ENCODE peak calls at places on chromosome 15, in eight cellular contexts. One of them, this sample, is unnamed.

GRCh38 chr15:36901012-36901411 is 199.3 kb downstream of the MEIS2 start:
- DNase-seq in WERI-Rb-1: no peak
- DNase-seq in left ventricle myocardium inferior: no peak
- DNase-seq in heart left ventricle: no peak
- DNase-seq in ovary: no peak
- DNase-seq in cardiac muscle cell: no peak
- DNase-seq in right cardiac atrium: no peak
- DNase-seq in tibial nerve: no peak
- DNase-seq in this sample: no peak

GRCh38 chr15:100860829-100861510 is 18.7 kb upstream of the ALDH1A3 start:
- DNase-seq in ovary: no peak
- DNase-seq in cardiac muscle cell: no peak
- DNase-seq in right cardiac atrium: no peak
- DNase-seq in heart left ventricle: no peak
- DNase-seq in WERI-Rb-1: no peak
- DNase-seq in tibial nerve: no peak
- DNase-seq in left ventricle myocardium inferior: no peak
- DNase-seq in this sample: no peak

GRCh38 chr15:63041982-63042878 is at the start of gene TPM1:
- DNase-seq in heart left ventricle: peak
- DNase-seq in right cardiac atrium: peak
- DNase-seq in left ventricle myocardium inferior: peak
- DNase-seq in tibial nerve: peak
- DNase-seq in ovary: peak
- DNase-seq in cardiac muscle cell: peak
- DNase-seq in WERI-Rb-1: peak
- DNase-seq in this sample: no peak

GRCh38 chr15:63402498-63403253 is 21.0 kb upstream of the CA12 start:
- DNase-seq in cardiac muscle cell: peak
- DNase-seq in tibial nerve: peak
- DNase-seq in WERI-Rb-1: no peak
- DNase-seq in ovary: no peak
- DNase-seq in right cardiac atrium: no peak
- DNase-seq in heart left ventricle: no peak
- DNase-seq in left ventricle myocardium inferior: no peak
- DNase-seq in this sample: peak

GRCh38 chr15:72284781-72285180 is 12.4 kb upstream of the PARP6 start:
- DNase-seq in WERI-Rb-1: no peak
- DNase-seq in ovary: no peak
- DNase-seq in right cardiac atrium: no peak
- DNase-seq in tibial nerve: no peak
- DNase-seq in cardiac muscle cell: no peak
- DNase-seq in left ventricle myocardium inferior: no peak
- DNase-seq in heart left ventricle: no peak
- DNase-seq in this sample: no peak

GRCh38 chr15:62896969-62897486 is 145.5 kb upstream of the TPM1 start:
- DNase-seq in left ventricle myocardium inferior: peak
- DNase-seq in right cardiac atrium: peak
- DNase-seq in heart left ventricle: peak
- DNase-seq in tibial nerve: peak
- DNase-seq in ovary: peak
- DNase-seq in cardiac muscle cell: peak
- DNase-seq in WERI-Rb-1: no peak
- DNase-seq in this sample: no peak

GRCh38 chr15:26974120-26974780 is 3.3 kb downstream of the GABRG3 start:
- DNase-seq in left ventricle myocardium inferior: no peak
- DNase-seq in ovary: no peak
- DNase-seq in tibial nerve: no peak
- DNase-seq in cardiac muscle cell: peak
- DNase-seq in heart left ventricle: no peak
- DNase-seq in right cardiac atrium: no peak
- DNase-seq in WERI-Rb-1: peak
- DNase-seq in this sample: peak

GRCh38 chr15:34691024-34691423 is 63.8 kb downstream of the GJD2 start:
- DNase-seq in ovary: no peak
- DNase-seq in tibial nerve: no peak
- DNase-seq in left ventricle myocardium inferior: no peak
- DNase-seq in cardiac muscle cell: no peak
- DNase-seq in right cardiac atrium: no peak
- DNase-seq in heart left ventricle: no peak
- DNase-seq in WERI-Rb-1: no peak
- DNase-seq in this sample: no peak

GRCh38 chr15:38207591-38207990 is 45.0 kb upstream of the SPRED1 start:
- DNase-seq in ovary: no peak
- DNase-seq in left ventricle myocardium inferior: no peak
- DNase-seq in heart left ventricle: no peak
- DNase-seq in WERI-Rb-1: no peak
- DNase-seq in cardiac muscle cell: no peak
- DNase-seq in tibial nerve: no peak
- DNase-seq in right cardiac atrium: no peak
- DNase-seq in this sample: no peak

GRCh38 chr15:26051771-26052685 is 188.9 kb upstream of the ATP10A start:
- DNase-seq in right cardiac atrium: peak
- DNase-seq in cardiac muscle cell: no peak
- DNase-seq in ovary: no peak
- DNase-seq in heart left ventricle: peak
- DNase-seq in tibial nerve: peak
- DNase-seq in WERI-Rb-1: peak
- DNase-seq in left ventricle myocardium inferior: no peak
- DNase-seq in this sample: no peak

GRCh38 chr15:71325461-71325860 is 210.2 kb downstream of the THSD4 start:
- DNase-seq in heart left ventricle: no peak
- DNase-seq in left ventricle myocardium inferior: no peak
- DNase-seq in ovary: no peak
- DNase-seq in WERI-Rb-1: no peak
- DNase-seq in cardiac muscle cell: no peak
- DNase-seq in right cardiac atrium: no peak
- DNase-seq in tibial nerve: no peak
- DNase-seq in this sample: no peak

GRCh38 chr15:70713547-70714414 is 49.6 kb downstream of the UACA start:
- DNase-seq in WERI-Rb-1: no peak
- DNase-seq in heart left ventricle: no peak
- DNase-seq in left ventricle myocardium inferior: no peak
- DNase-seq in cardiac muscle cell: no peak
- DNase-seq in right cardiac atrium: no peak
- DNase-seq in ovary: no peak
- DNase-seq in tibial nerve: no peak
- DNase-seq in this sample: no peak

GRCh38 chr15:69887018-69887417 is 210.7 kb downstream of the TLE3 start:
- DNase-seq in right cardiac atrium: no peak
- DNase-seq in WERI-Rb-1: no peak
- DNase-seq in cardiac muscle cell: no peak
- DNase-seq in tibial nerve: no peak
- DNase-seq in left ventricle myocardium inferior: no peak
- DNase-seq in ovary: no peak
- DNase-seq in heart left ventricle: no peak
- DNase-seq in this sample: no peak

GRCh38 chr15:77030042-77030927 is 35.4 kb downstream of the PSTPIP1 start:
- DNase-seq in right cardiac atrium: peak
- DNase-seq in cardiac muscle cell: no peak
- DNase-seq in heart left ventricle: peak
- DNase-seq in ovary: no peak
- DNase-seq in tibial nerve: no peak
- DNase-seq in left ventricle myocardium inferior: no peak
- DNase-seq in WERI-Rb-1: peak
- DNase-seq in this sample: no peak

GRCh38 chr15:75822685-75823278 is 20.5 kb upstream of the UBE2Q2 start:
- DNase-seq in ovary: no peak
- DNase-seq in WERI-Rb-1: no peak
- DNase-seq in right cardiac atrium: no peak
- DNase-seq in heart left ventricle: no peak
- DNase-seq in left ventricle myocardium inferior: no peak
- DNase-seq in tibial nerve: no peak
- DNase-seq in cardiac muscle cell: no peak
- DNase-seq in this sample: no peak

GRCh38 chr15:93253656-93254055 is 164.6 kb upstream of the RGMA start:
- DNase-seq in tibial nerve: no peak
- DNase-seq in left ventricle myocardium inferior: peak
- DNase-seq in WERI-Rb-1: no peak
- DNase-seq in ovary: no peak
- DNase-seq in heart left ventricle: peak
- DNase-seq in cardiac muscle cell: no peak
- DNase-seq in right cardiac atrium: no peak
- DNase-seq in this sample: no peak

GRCh38 chr15:67945131-67945530 is 105.3 kb upstream of the RNU6-1 start:
- DNase-seq in ovary: no peak
- DNase-seq in heart left ventricle: no peak
- DNase-seq in tibial nerve: no peak
- DNase-seq in left ventricle myocardium inferior: no peak
- DNase-seq in WERI-Rb-1: no peak
- DNase-seq in cardiac muscle cell: no peak
- DNase-seq in right cardiac atrium: no peak
- DNase-seq in this sample: no peak

GRCh38 chr15:67946701-67947100 is 106.9 kb upstream of the RNU6-1 start:
- DNase-seq in left ventricle myocardium inferior: no peak
- DNase-seq in tibial nerve: no peak
- DNase-seq in ovary: no peak
- DNase-seq in cardiac muscle cell: no peak
- DNase-seq in WERI-Rb-1: no peak
- DNase-seq in heart left ventricle: no peak
- DNase-seq in right cardiac atrium: no peak
- DNase-seq in this sample: peak

GRCh38 chr15:67945951-67946700 is 106.3 kb upstream of the RNU6-1 start:
- DNase-seq in cardiac muscle cell: peak
- DNase-seq in ovary: no peak
- DNase-seq in heart left ventricle: no peak
- DNase-seq in WERI-Rb-1: no peak
- DNase-seq in left ventricle myocardium inferior: no peak
- DNase-seq in tibial nerve: no peak
- DNase-seq in right cardiac atrium: no peak
- DNase-seq in this sample: peak

GRCh38 chr15:67947254-67948039 is 106.7 kb upstream of the PIAS1 start:
- DNase-seq in left ventricle myocardium inferior: no peak
- DNase-seq in heart left ventricle: no peak
- DNase-seq in right cardiac atrium: no peak
- DNase-seq in WERI-Rb-1: no peak
- DNase-seq in ovary: no peak
- DNase-seq in cardiac muscle cell: no peak
- DNase-seq in tibial nerve: no peak
- DNase-seq in this sample: no peak

GRCh38 chr15:67948215-67948614 is 105.9 kb upstream of the PIAS1 start:
- DNase-seq in tibial nerve: no peak
- DNase-seq in left ventricle myocardium inferior: no peak
- DNase-seq in ovary: no peak
- DNase-seq in heart left ventricle: no peak
- DNase-seq in WERI-Rb-1: no peak
- DNase-seq in right cardiac atrium: no peak
- DNase-seq in cardiac muscle cell: no peak
- DNase-seq in this sample: no peak
- H3K27ac ChIP-seq in tibial nerve: peak
- H3K27ac ChIP-seq in left ventricle myocardium inferior: no peak
- H3K27ac ChIP-seq in ovary: no peak
- H3K27ac ChIP-seq in heart left ventricle: no peak
- H3K27ac ChIP-seq in WERI-Rb-1: no peak
- H3K27ac ChIP-seq in right cardiac atrium: no peak
- H3K27ac ChIP-seq in cardiac muscle cell: no peak
- H3K27ac ChIP-seq in this sample: no peak

DNA sequence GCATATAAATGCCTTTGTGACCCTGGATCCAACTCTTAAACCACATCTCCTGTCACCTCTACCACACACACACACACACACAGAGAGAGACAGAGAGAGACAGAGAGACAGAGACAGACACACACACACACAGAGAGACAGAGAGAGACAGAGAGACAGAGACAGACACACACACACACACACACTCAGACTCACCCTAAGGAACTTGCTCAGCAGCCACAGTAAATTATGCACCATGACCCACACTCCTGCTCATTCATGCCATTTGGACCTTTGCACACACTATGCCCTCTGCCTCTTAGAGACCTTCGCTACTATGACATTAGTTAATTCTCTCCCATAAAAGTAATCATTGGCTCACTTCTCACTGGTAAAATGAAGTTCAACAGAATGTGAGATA is 275.7 kb downstream of the ADAMTSL3 start:
- DNase-seq in WERI-Rb-1: no peak
- DNase-seq in ovary: no peak
- DNase-seq in right cardiac atrium: no peak
- DNase-seq in heart left ventricle: no peak
- DNase-seq in tibial nerve: no peak
- DNase-seq in left ventricle myocardium inferior: no peak
- DNase-seq in cardiac muscle cell: no peak
- DNase-seq in this sample: no peak
- H3K27ac ChIP-seq in WERI-Rb-1: no peak
- H3K27ac ChIP-seq in ovary: no peak
- H3K27ac ChIP-seq in right cardiac atrium: no peak
- H3K27ac ChIP-seq in heart left ventricle: no peak
- H3K27ac ChIP-seq in tibial nerve: peak
- H3K27ac ChIP-seq in left ventricle myocardium inferior: no peak
- H3K27ac ChIP-seq in cardiac muscle cell: no peak
- H3K27ac ChIP-seq in this sample: no peak

DNA sequence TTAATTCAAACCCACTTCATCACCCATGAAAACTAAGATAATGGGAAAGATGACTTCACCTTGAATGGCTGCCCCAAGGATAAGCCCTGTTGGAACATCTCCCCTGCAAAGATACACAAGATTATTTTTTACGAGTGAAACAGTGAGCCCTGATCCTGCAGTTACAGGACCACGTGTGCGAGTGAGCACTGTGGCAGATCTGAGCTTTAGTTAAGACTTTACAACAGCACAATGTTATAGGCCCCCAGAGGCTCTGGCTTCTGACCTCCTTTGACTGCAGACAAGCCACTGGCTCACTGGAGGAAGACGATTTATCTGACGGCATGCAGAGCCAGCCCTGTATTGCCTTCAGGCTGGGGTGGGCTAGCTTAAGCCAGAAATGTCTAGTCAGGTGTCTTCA is 174.4 kb downstream of the ARRDC4 start:
- DNase-seq in cardiac muscle cell: no peak
- DNase-seq in right cardiac atrium: no peak
- DNase-seq in ovary: no peak
- DNase-seq in left ventricle myocardium inferior: no peak
- DNase-seq in heart left ventricle: no peak
- DNase-seq in tibial nerve: no peak
- DNase-seq in WERI-Rb-1: no peak
- DNase-seq in this sample: no peak
- H3K27ac ChIP-seq in cardiac muscle cell: no peak
- H3K27ac ChIP-seq in right cardiac atrium: no peak
- H3K27ac ChIP-seq in ovary: no peak
- H3K27ac ChIP-seq in left ventricle myocardium inferior: no peak
- H3K27ac ChIP-seq in heart left ventricle: no peak
- H3K27ac ChIP-seq in tibial nerve: no peak
- H3K27ac ChIP-seq in WERI-Rb-1: no peak
- H3K27ac ChIP-seq in this sample: no peak

DNA sequence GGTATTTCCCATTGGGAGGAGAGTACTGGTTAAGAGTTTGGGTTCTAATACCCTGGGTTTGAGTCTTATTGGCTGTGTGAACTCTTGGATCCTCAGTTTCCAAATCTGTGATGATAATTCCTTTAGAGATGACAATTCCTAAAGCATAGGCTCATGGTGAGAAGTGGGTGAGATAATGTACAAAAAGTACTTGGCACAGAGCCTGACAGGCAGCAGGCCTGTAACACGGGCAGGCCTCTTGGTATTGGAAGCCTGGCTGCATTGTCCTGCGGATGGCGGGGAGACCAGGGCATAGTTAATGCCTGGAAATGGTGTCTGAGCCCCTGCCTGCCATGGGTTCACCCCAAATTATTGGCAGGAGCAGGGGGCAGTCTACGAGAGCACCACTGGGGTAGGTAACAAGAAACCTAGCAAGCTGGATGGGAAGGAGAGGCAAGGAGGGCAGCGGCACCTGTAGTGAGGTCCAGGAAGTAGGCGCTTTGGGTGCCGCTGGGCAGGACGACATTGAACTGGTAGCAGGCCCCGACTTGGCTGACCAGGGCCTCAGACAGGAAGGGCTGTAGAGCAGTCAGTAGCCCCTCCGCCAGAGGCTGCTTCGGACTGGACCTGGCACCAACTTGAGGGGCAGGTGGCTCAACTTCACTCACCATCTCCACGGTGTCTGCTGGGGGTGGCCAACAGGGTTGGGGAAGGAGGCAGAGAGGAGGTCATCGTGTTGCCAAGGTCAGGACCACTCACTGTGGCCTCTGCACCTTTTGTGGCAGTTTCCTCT is 7.7 kb downstream of the STOML1 start:
- DNase-seq in ovary: no peak
- DNase-seq in tibial nerve: no peak
- DNase-seq in left ventricle myocardium inferior: no peak
- DNase-seq in WERI-Rb-1: no peak
- DNase-seq in cardiac muscle cell: no peak
- DNase-seq in heart left ventricle: no peak
- DNase-seq in right cardiac atrium: no peak
- DNase-seq in this sample: no peak
- H3K27ac ChIP-seq in ovary: no peak
- H3K27ac ChIP-seq in tibial nerve: peak
- H3K27ac ChIP-seq in left ventricle myocardium inferior: peak
- H3K27ac ChIP-seq in WERI-Rb-1: no peak
- H3K27ac ChIP-seq in cardiac muscle cell: no peak
- H3K27ac ChIP-seq in heart left ventricle: peak
- H3K27ac ChIP-seq in right cardiac atrium: peak
- H3K27ac ChIP-seq in this sample: no peak

This sample was measured in OCI-LY7.